ENCODE peak calls at places on chromosomes 6 and 20, in four cellular contexts. T is HCT116, J is HepG2, R is Panc1. H is an unnamed sample.

GRCh38 chr20:59565768-59566461 is 38.4 kb upstream of the PHACTR3 start:
- DNase-seq in T (no peak), R (no peak), J (no peak), H (no peak)

GRCh38 chr20:50304883-50305635 is 114.4 kb downstream of the CEBPB start:
- DNase-seq in R (no peak), J (peak), T (no peak), H (no peak)

GRCh38 chr6:10278786-10279185 is 136.1 kb downstream of the TFAP2A start:
- DNase-seq in T (no peak), R (no peak), J (no peak), H (no peak)

GRCh38 chr20:37316116-37316774 is 26.8 kb downstream of the MANBAL start:
- DNase-seq in J (no peak), R (no peak), T (no peak), H (no peak)

GRCh38 chr6:155335265-155335664 is 21.0 kb upstream of the TFB1M start:
- DNase-seq in J (no peak), R (no peak), T (no peak), H (no peak)

GRCh38 chr20:10667560-10668167 is 6.1 kb downstream of the JAG1 start:
- DNase-seq in J (no peak), R (no peak), T (no peak), H (no peak)

GRCh38 chr20:60447703-60448102 is 489.5 kb downstream of the CDH26 start:
- DNase-seq in T (no peak), J (no peak), R (no peak), H (no peak)

GRCh38 chr20:50413088-50413500 is 97.1 kb upstream of the PTPN1 start:
- DNase-seq in R (no peak), J (peak), T (no peak), H (no peak)

GRCh38 chr20:31822421-31823330 is 3.5 kb downstream of the MYLK2 start:
- DNase-seq in J (peak), R (no peak), T (no peak), H (peak)

DNA sequence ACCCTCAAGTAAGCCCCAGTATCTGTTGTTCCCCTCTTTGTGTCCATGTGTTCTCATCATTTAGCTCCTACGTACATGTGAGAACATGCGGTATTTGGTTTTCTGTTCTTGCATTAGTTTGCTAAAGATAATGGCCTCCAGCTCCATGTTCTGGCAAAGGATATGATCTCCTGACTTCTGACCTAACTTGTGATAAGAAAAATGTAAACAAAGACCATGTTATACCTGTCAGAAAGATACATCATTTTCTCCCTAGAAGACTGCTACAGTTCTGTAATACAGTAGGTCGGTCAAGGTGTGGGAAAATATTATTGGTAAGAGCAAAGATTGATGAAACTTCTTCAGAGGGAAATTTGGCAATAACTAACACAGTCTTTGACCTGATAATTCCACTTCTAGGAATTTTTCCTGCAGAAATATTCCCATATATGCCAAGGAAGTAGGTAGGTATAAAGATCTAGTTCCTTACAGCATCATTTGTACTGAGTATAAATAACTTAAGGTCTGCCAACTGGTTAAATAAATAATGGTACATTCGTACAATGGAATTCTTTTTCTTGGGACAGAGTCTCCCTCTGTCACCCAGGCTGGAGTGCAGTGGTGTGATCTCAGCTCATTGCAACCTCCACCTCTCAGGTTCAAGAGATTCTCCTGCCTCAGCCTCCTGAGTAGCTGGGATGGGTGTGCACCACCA is 19.1 kb upstream of the FKBP5 start:
- DNase-seq in R (no peak), T (no peak), J (no peak), H (no peak)
- TF ChIP-seq TCF7L2 in R (no peak), T (no peak), J (no peak), H (no peak)

DNA sequence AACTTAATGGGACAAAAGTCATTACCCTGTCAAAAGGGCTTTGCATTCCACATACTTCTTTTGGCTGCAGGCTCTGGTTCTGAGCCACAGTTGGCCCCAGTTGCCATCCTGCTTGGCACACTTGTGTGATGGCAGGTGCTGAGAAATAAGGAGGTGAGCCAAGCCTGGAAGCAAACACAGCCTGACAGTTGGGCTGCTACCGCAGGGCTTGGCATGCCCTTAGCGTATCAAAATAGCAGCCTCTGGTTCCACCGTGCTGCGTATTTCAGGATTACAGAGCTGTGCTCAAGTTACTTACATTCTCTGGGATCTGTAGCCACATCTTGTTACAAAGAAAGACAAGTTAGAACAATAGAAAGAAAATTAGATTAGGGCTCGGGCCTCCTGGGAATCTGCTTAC is 11.1 kb downstream of the MTHFD1L start:
- DNase-seq in J (no peak), R (no peak), T (no peak), H (no peak)
- TF ChIP-seq TCF7L2 in J (no peak), R (no peak), T (no peak), H (no peak)

DNA sequence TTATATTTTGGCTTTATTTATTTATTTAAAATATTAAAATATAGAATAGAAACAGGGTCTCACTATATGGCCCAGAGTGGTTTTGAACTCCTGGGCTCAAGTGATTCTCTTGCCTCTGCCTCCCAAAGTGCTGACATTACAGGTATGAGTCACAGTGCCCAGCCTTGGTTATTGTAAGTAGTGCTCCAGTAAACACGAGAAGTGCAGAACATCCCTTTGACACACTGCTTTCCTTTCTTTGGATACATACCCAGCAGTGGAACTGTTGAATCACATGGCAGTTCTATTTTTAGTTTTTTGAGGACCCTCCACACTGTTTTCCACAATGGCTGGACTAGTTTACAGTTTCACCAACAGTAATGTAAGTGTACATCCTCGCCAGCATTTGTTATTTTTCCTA is 203.9 kb downstream of the PHF3 start:
- DNase-seq in R (no peak), T (no peak), J (no peak), H (no peak)
- TF ChIP-seq TCF7L2 in R (no peak), T (no peak), J (no peak), H (no peak)

GRCh38 chr20:3614509-3614908 is 48.7 kb downstream of the GFRA4 start:
- DNase-seq in J (no peak), T (no peak), R (no peak), H (no peak)

GRCh38 chr20:3616250-3616649 is 46.9 kb downstream of the GFRA4 start:
- DNase-seq in R (no peak), T (no peak), J (no peak), H (no peak)

GRCh38 chr20:3612795-3613560 is 50.2 kb downstream of the GFRA4 start:
- DNase-seq in R (no peak), T (no peak), J (no peak), H (no peak)

DNA sequence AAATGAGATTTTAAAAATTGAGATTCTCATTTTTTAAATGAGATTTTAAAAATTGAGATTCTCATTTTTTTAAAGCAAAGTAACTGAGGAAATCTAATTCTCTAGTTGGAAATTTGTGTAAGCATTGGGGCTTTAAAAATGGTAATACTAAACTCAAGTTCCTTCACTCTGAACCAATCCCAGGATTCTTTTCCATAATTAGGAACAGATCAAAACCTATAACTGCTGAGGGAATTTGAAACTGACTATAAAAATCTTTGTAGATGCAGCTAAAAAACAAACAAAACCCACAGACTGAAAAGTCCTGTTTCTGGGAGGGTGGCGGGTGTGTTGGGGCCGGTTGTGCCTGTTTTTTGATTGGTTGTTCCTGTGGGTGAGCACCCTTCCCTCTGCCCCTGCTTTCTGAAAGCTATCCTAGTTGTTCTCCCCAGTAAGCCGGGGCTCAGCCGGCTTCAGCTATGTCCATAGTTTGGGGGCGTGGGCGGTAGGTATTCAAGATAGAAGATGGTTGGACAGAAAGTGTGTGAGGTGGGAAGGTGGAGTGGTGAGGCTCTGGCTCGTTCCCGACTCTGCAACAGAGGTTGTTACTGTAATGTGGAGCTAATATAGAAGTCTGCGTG is 49.3 kb downstream of the GFRA4 start:
- DNase-seq in R (no peak), T (no peak), J (no peak), H (no peak)
- TF ChIP-seq TCF7L2 in R (no peak), T (no peak), J (no peak), H (no peak)

DNA sequence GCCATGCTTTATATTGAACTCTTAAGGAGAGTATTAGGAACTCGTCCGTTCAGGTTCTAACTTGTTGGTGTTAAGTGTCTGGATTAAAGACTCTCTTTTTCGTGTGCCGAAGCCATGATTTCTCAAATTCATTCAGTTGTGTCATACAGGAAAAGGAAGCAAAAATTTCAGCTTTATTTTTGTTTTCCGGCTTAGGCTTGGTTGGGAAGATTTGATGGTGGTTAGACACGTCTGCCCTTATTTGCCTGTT is 885 bp downstream of the DNAJC5 start:
- DNase-seq in T (no peak), R (no peak), J (no peak), H (no peak)
- TF ChIP-seq TCF7L2 in T (no peak), R (no peak), J (no peak), H (no peak)